ENCODE peak calls at places on chromosomes 6 and 20, in five cellular contexts. S, N, V, D and X are unnamed samples.

GRCh38 chr6:2264932-2265331 is 19.5 kb upstream of the GMDS start:
- DNase-seq in S (peak), N (no peak), V (no peak), D (no peak), X (no peak)

GRCh38 chr6:32175711-32176475 is at the start of gene AGPAT1:
- DNase-seq in S (peak), N (peak), V (peak), D (peak), X (peak)

GRCh38 chr6:72623808-72624207 is 1.9 kb downstream of the KCNQ5 start:
- DNase-seq in S (peak), N (no peak), V (no peak), D (no peak), X (no peak)

GRCh38 chr6:46719099-46719498 is 16.1 kb downstream of the PLA2G7 start:
- DNase-seq in S (peak), N (no peak), V (no peak), D (no peak), X (no peak)

GRCh38 chr6:72616406-72617015 is 5.4 kb upstream of the KCNQ5 start:
- DNase-seq in S (peak), N (no peak), V (no peak), D (no peak), X (no peak)

GRCh38 chr20:46324379-46324778 is 16.1 kb upstream of the CDH22 start:
- DNase-seq in S (no peak), N (no peak), V (no peak), D (no peak), X (no peak)

GRCh38 chr6:157823001-157823522 is at the start of gene SNX9:
- DNase-seq in S (peak), N (peak), V (peak), D (peak), X (peak)

GRCh38 chr6:73558624-73559398 is 38.0 kb upstream of the EEF1A1 start:
- DNase-seq in S (no peak), N (no peak), V (no peak), D (no peak), X (no peak)

GRCh38 chr20:36092424-36093024 is 62.0 kb upstream of the EPB41L1 start:
- DNase-seq in S (peak), N (no peak), V (peak), D (no peak), X (peak)

GRCh38 chr6:54993948-54994347 is 147.4 kb downstream of the FAM83B start:
- DNase-seq in S (no peak), N (no peak), V (no peak), D (no peak), X (no peak)

GRCh38 chr6:133890941-133891813 is 2.3 kb downstream of the TCF21 start:
- DNase-seq in S (peak), N (no peak), V (no peak), D (no peak), X (peak)

GRCh38 chr6:52157301-52157930 is 28.8 kb upstream of the IL17A start:
- DNase-seq in S (peak), N (no peak), V (no peak), D (no peak), X (no peak)

GRCh38 chr6:110140650-110141049 is 38.8 kb downstream of the WASF1 start:
- DNase-seq in S (peak), N (no peak), V (no peak), D (no peak), X (no peak)

GRCh38 chr6:108650325-108650724 is 89.6 kb downstream of the FOXO3 start:
- DNase-seq in S (no peak), N (no peak), V (no peak), D (no peak), X (no peak)

GRCh38 chr6:117976030-117976651 is 69.1 kb downstream of the SLC35F1 start:
- DNase-seq in S (peak), N (no peak), V (peak), D (no peak), X (no peak)

GRCh38 chr6:105069821-105070445 is 109.9 kb downstream of the POPDC3 start:
- DNase-seq in S (peak), N (no peak), V (no peak), D (no peak), X (no peak)